ENCODE peak calls at places on chromosomes 2 and 18, in nine cellular contexts. One of them, this sample, is unnamed.

GRCh38 chr2:106562232-106562631 is 75.1 kb downstream of the CD8B2 start:
- DNase-seq in right cardiac atrium: no peak
- DNase-seq in CD8-positive, alpha-beta T cell: no peak
- DNase-seq in GM23338: no peak
- DNase-seq in mesenchymal stem cell: no peak
- DNase-seq in K562: no peak
- DNase-seq in kidney: no peak
- DNase-seq in pancreas: no peak
- DNase-seq in aorta: no peak
- DNase-seq in this sample: no peak

GRCh38 chr2:119062652-119063051 is 95.9 kb downstream of the C1QL2 start:
- DNase-seq in kidney: no peak
- DNase-seq in right cardiac atrium: no peak
- DNase-seq in mesenchymal stem cell: no peak
- DNase-seq in K562: no peak
- DNase-seq in pancreas: no peak
- DNase-seq in CD8-positive, alpha-beta T cell: no peak
- DNase-seq in aorta: no peak
- DNase-seq in GM23338: no peak
- DNase-seq in this sample: no peak

GRCh38 chr18:267380-267687 is 513 bp downstream of the THOC1 start:
- DNase-seq in K562: no peak
- DNase-seq in kidney: no peak
- DNase-seq in CD8-positive, alpha-beta T cell: no peak
- DNase-seq in GM23338: peak
- DNase-seq in aorta: no peak
- DNase-seq in mesenchymal stem cell: no peak
- DNase-seq in pancreas: no peak
- DNase-seq in right cardiac atrium: no peak
- DNase-seq in this sample: no peak

GRCh38 chr18:80096032-80096565 is 13.0 kb upstream of the ADNP2 start:
- DNase-seq in kidney: no peak
- DNase-seq in aorta: no peak
- DNase-seq in mesenchymal stem cell: no peak
- DNase-seq in right cardiac atrium: no peak
- DNase-seq in pancreas: no peak
- DNase-seq in GM23338: no peak
- DNase-seq in K562: no peak
- DNase-seq in CD8-positive, alpha-beta T cell: no peak
- DNase-seq in this sample: no peak

GRCh38 chr2:88088999-88089398 is 21.4 kb downstream of the SMYD1 start:
- DNase-seq in K562: no peak
- DNase-seq in GM23338: no peak
- DNase-seq in mesenchymal stem cell: no peak
- DNase-seq in aorta: no peak
- DNase-seq in kidney: no peak
- DNase-seq in right cardiac atrium: no peak
- DNase-seq in CD8-positive, alpha-beta T cell: no peak
- DNase-seq in pancreas: no peak
- DNase-seq in this sample: no peak

GRCh38 chr18:4264347-4264791 is 190.7 kb downstream of the DLGAP1 start:
- DNase-seq in CD8-positive, alpha-beta T cell: no peak
- DNase-seq in mesenchymal stem cell: no peak
- DNase-seq in aorta: no peak
- DNase-seq in right cardiac atrium: no peak
- DNase-seq in pancreas: peak
- DNase-seq in K562: no peak
- DNase-seq in GM23338: no peak
- DNase-seq in kidney: no peak
- DNase-seq in this sample: peak

GRCh38 chr18:41992066-41992465 is 37.0 kb downstream of the PIK3C3 start:
- DNase-seq in mesenchymal stem cell: peak
- DNase-seq in pancreas: no peak
- DNase-seq in K562: no peak
- DNase-seq in aorta: no peak
- DNase-seq in CD8-positive, alpha-beta T cell: no peak
- DNase-seq in GM23338: no peak
- DNase-seq in right cardiac atrium: no peak
- DNase-seq in kidney: no peak
- DNase-seq in this sample: no peak

GRCh38 chr2:190696792-190697398 is 48.0 kb downstream of the NAB1 start:
- DNase-seq in mesenchymal stem cell: no peak
- DNase-seq in kidney: no peak
- DNase-seq in aorta: no peak
- DNase-seq in GM23338: peak
- DNase-seq in pancreas: no peak
- DNase-seq in K562: no peak
- DNase-seq in right cardiac atrium: no peak
- DNase-seq in CD8-positive, alpha-beta T cell: no peak
- DNase-seq in this sample: no peak

GRCh38 chr2:237935740-237936452 is 30.9 kb upstream of the UBE2F start:
- DNase-seq in CD8-positive, alpha-beta T cell: no peak
- DNase-seq in pancreas: no peak
- DNase-seq in right cardiac atrium: no peak
- DNase-seq in GM23338: no peak
- DNase-seq in mesenchymal stem cell: no peak
- DNase-seq in kidney: no peak
- DNase-seq in aorta: no peak
- DNase-seq in K562: no peak
- DNase-seq in this sample: no peak

GRCh38 chr2:83224591-83224990 is 1234.5 kb downstream of the SUCLG1 start:
- DNase-seq in pancreas: no peak
- DNase-seq in mesenchymal stem cell: no peak
- DNase-seq in kidney: no peak
- DNase-seq in aorta: no peak
- DNase-seq in K562: no peak
- DNase-seq in CD8-positive, alpha-beta T cell: no peak
- DNase-seq in right cardiac atrium: no peak
- DNase-seq in GM23338: no peak
- DNase-seq in this sample: no peak

GRCh38 chr2:75481041-75481836 is 79.5 kb downstream of the EVA1A start:
- DNase-seq in aorta: no peak
- DNase-seq in mesenchymal stem cell: peak
- DNase-seq in kidney: no peak
- DNase-seq in pancreas: no peak
- DNase-seq in GM23338: peak
- DNase-seq in right cardiac atrium: no peak
- DNase-seq in K562: peak
- DNase-seq in CD8-positive, alpha-beta T cell: no peak
- DNase-seq in this sample: no peak

GRCh38 chr2:44955593-44956449 is 14.3 kb downstream of the SIX3 start:
- DNase-seq in aorta: peak
- DNase-seq in GM23338: peak
- DNase-seq in right cardiac atrium: peak
- DNase-seq in CD8-positive, alpha-beta T cell: peak
- DNase-seq in K562: peak
- DNase-seq in mesenchymal stem cell: peak
- DNase-seq in kidney: peak
- DNase-seq in pancreas: peak
- DNase-seq in this sample: peak

GRCh38 chr18:72543362-72544055 is 633 bp downstream of the CBLN2 start:
- DNase-seq in aorta: no peak
- DNase-seq in kidney: no peak
- DNase-seq in pancreas: no peak
- DNase-seq in mesenchymal stem cell: no peak
- DNase-seq in CD8-positive, alpha-beta T cell: no peak
- DNase-seq in right cardiac atrium: no peak
- DNase-seq in GM23338: peak
- DNase-seq in K562: no peak
- DNase-seq in this sample: no peak

DNA sequence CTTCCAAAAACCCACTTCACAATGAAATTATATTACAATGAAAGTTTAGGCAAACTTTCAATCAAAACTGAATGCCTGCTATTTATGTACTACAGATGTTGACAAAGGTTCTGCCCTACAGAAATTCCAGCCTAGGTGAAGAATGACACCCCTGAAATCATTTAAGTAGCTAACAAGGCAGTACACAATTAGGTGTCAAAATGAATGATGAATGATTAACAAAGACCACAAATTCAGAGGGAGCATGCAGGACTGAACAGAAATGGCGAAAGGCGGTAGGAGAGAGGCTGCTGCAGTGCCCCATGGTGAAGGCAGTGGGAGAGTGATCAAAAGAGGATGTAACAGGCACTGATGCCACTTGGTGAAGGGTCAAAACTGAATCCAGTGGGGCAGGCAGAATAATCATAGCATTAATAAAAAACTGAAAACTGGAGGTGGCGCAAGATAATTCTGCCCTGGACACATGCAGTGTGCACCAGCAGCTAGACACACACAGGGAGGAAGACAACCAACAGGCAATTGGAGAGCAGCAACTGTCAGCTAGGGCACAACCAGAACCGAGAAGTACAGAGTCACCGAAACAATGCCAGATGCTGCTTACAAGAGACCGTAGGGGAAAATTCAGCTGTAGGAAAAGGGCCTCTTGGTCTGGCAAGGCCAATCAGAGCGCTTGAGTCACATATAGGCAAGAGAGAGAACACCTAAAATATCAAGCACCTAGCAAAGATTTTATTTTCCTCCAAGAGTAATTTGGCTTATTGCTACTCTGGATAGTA is 4.5 kb downstream of the TMEM131 start:
- DNase-seq in aorta: no peak
- DNase-seq in GM23338: no peak
- DNase-seq in kidney: no peak
- DNase-seq in CD8-positive, alpha-beta T cell: no peak
- DNase-seq in K562: no peak
- DNase-seq in mesenchymal stem cell: no peak
- DNase-seq in pancreas: no peak
- DNase-seq in right cardiac atrium: no peak
- DNase-seq in this sample: no peak
- H3K27ac ChIP-seq in aorta: no peak
- H3K27ac ChIP-seq in GM23338: no peak
- H3K27ac ChIP-seq in kidney: no peak
- H3K27ac ChIP-seq in CD8-positive, alpha-beta T cell: no peak
- H3K27ac ChIP-seq in K562: no peak
- H3K27ac ChIP-seq in mesenchymal stem cell: no peak
- H3K27ac ChIP-seq in pancreas: no peak
- H3K27ac ChIP-seq in right cardiac atrium: no peak
- H3K27ac ChIP-seq in this sample: no peak

DNA sequence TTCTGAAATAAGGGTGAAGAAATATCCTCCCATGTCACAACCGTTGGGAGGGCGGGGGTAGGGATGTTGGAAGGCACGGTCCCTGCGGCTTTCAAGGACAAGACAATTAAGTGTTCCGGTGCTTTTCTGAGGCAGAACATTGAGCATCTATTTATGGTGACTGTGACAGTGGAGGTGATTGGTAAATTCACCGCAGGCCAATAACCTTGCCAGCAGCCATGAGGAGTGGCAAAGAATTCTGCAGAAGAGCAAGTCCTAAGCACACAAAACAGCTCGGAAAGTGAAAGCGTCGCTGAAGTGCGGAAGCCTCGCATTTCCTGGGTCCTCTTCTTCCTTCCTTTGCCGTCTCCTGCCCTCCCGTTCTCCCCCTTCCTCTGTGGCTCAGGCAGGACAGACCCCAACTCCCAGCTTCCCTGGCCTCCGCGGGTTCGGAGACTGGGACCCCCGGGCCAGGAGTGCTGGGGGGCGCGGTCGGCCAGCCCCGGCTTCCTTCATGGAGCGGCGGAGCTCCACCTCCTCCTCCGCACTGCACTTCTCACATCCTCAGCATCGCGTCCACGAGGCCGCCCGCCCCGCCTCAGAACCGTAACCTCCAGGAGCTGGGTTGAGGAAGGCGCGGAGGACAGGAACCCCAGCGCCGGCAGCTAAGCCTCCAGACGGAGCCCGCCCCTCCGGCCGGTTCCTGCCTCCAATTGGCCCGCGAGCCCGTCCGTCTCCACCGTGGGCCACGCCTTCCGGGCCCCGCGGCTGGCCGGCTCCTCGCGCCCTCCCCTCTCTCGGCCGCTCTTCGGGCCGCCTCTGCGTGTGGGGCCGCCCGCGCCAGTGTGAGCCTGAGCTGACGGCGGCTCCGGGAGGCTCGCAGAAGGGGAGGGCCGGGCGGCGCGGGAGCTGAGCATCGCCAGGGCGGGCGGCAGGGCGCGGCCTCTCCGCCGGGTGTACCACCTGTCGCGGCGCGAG is at the start of gene ME2:
- DNase-seq in CD8-positive, alpha-beta T cell: peak
- DNase-seq in mesenchymal stem cell: peak
- DNase-seq in kidney: peak
- DNase-seq in pancreas: peak
- DNase-seq in GM23338: peak
- DNase-seq in aorta: peak
- DNase-seq in right cardiac atrium: peak
- DNase-seq in K562: peak
- DNase-seq in this sample: peak
- H3K4me3 ChIP-seq in CD8-positive, alpha-beta T cell: peak
- H3K4me3 ChIP-seq in mesenchymal stem cell: peak
- H3K4me3 ChIP-seq in kidney: peak
- H3K4me3 ChIP-seq in pancreas: peak
- H3K4me3 ChIP-seq in GM23338: peak
- H3K4me3 ChIP-seq in aorta: peak
- H3K4me3 ChIP-seq in right cardiac atrium: peak
- H3K4me3 ChIP-seq in K562: peak
- H3K4me3 ChIP-seq in this sample: peak

DNA sequence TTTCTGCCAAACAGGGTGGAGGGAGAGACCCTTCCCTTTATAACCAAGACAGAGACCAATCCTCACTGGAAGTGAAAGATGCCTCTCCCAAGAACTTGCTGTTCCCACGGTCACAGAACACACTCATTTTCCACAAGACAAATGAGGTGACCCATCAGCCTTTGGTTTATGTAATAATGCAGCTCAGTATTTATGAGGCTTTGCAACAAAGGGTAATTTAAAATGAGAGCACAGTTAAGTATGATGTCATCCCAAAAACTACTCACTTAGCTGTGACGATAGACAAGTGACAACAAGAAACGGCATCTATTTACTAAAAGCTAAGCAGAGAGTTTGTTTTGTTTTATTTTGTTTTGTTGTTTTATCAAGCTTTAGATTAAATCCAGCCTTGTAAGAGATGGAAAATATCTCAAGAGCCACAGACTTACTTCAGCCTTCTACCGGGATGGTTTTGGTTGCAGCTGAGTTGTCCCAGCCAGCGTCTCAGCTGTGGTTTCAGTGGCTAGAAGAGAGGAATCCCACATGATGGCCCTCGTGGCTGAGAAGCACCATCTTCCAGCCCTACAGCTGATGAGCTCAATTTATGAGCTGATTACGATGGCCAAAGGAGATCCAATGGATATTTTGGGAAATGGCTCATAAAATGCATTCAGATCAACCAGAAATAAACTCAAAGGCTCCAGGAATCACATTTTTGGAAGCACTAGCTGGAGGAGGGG is 249.2 kb upstream of the AGAP1 start:
- DNase-seq in aorta: no peak
- DNase-seq in right cardiac atrium: no peak
- DNase-seq in kidney: no peak
- DNase-seq in GM23338: no peak
- DNase-seq in CD8-positive, alpha-beta T cell: no peak
- DNase-seq in pancreas: no peak
- DNase-seq in K562: no peak
- DNase-seq in mesenchymal stem cell: peak
- DNase-seq in this sample: no peak
- H3K27ac ChIP-seq in aorta: no peak
- H3K27ac ChIP-seq in right cardiac atrium: no peak
- H3K27ac ChIP-seq in kidney: no peak
- H3K27ac ChIP-seq in GM23338: no peak
- H3K27ac ChIP-seq in CD8-positive, alpha-beta T cell: no peak
- H3K27ac ChIP-seq in pancreas: no peak
- H3K27ac ChIP-seq in K562: no peak
- H3K27ac ChIP-seq in mesenchymal stem cell: no peak
- H3K27ac ChIP-seq in this sample: no peak

GRCh38 chr18:22169889-22170420 is 566 bp downstream of the GATA6 start:
- DNase-seq in GM23338: peak
- DNase-seq in aorta: no peak
- DNase-seq in kidney: no peak
- DNase-seq in K562: peak
- DNase-seq in mesenchymal stem cell: no peak
- DNase-seq in pancreas: no peak
- DNase-seq in right cardiac atrium: peak
- DNase-seq in CD8-positive, alpha-beta T cell: no peak
- DNase-seq in this sample: no peak
- H3K4me3 ChIP-seq in GM23338: peak
- H3K4me3 ChIP-seq in aorta: peak
- H3K4me3 ChIP-seq in kidney: peak
- H3K4me3 ChIP-seq in K562: peak
- H3K4me3 ChIP-seq in mesenchymal stem cell: peak
- H3K4me3 ChIP-seq in pancreas: peak
- H3K4me3 ChIP-seq in right cardiac atrium: peak
- H3K4me3 ChIP-seq in CD8-positive, alpha-beta T cell: peak
- H3K4me3 ChIP-seq in this sample: peak

This sample was measured in stomach.